ENCODE peak calls at places on chromosome 20, in six cellular contexts. B is spleen, K is prostate gland, G is tibial nerve, E is Peyer's patch, S is HCT116. D is an unnamed sample.

GRCh38 chr20:31606928-31607639 is 2.0 kb downstream of the ID1 start:
- DNase-seq in K (peak; percentile 28), B (no peak), E (peak; percentile 73), G (no peak), S (peak; percentile 93), D (no peak)

GRCh38 chr20:61274326-61274725 is 22.3 kb downstream of the CDH4 start:
- DNase-seq in B (no peak), G (no peak), E (no peak), K (no peak), S (no peak), D (no peak)

GRCh38 chr20:9886227-9886626 is 47.4 kb upstream of the PAK5 start:
- DNase-seq in B (no peak), S (no peak), K (no peak), E (no peak), G (no peak), D (no peak)

GRCh38 chr20:5885866-5886265 is 64.5 kb downstream of the TRMT6 start:
- DNase-seq in B (no peak), G (no peak), K (no peak), E (no peak), S (no peak), D (no peak)

GRCh38 chr20:19741914-19742313 is 16.1 kb upstream of the RIN2 start:
- DNase-seq in K (no peak), E (no peak), G (no peak), S (no peak), B (no peak), D (no peak)

GRCh38 chr20:63968928-63969760 is 586 bp downstream of the ZNF512B start:
- DNase-seq in G (no peak), B (peak; percentile 84), S (no peak), E (peak; percentile 65), K (no peak), D (peak; percentile 15)

GRCh38 chr20:57857969-57858368 is 148.2 kb upstream of the PMEPA1 start:
- DNase-seq in G (no peak), S (no peak), K (no peak), E (no peak), B (no peak), D (no peak)

GRCh38 chr20:2168946-2169345 is 67.3 kb downstream of the STK35 start:
- DNase-seq in B (no peak), K (no peak), G (no peak), S (no peak), E (no peak), D (no peak)

GRCh38 chr20:63696628-63697356 is at the start of gene TNFRSF6B:
- DNase-seq in B (peak; percentile 81), K (no peak), S (no peak), E (peak; percentile 56), G (no peak), D (no peak)

GRCh38 chr20:62995898-62996595 is 10.7 kb downstream of the BHLHE23 start:
- DNase-seq in K (no peak), S (no peak), B (no peak), E (no peak), G (no peak), D (no peak)

GRCh38 chr20:38763616-38764015 is 15.4 kb downstream of the ACTR5 start:
- DNase-seq in S (no peak), K (no peak), B (no peak), G (no peak), E (no peak), D (no peak)

GRCh38 chr20:25136643-25137559 is 55.0 kb upstream of the VSX1 start:
- DNase-seq in E (no peak), G (peak; percentile 36), S (peak; percentile 38), B (no peak), K (no peak), D (peak; percentile 23)

GRCh38 chr20:51902933-51903332 is 100.6 kb upstream of the SALL4 start:
- DNase-seq in B (no peak), G (no peak), E (no peak), S (no peak), K (no peak), D (no peak)

GRCh38 chr20:55514498-55514897 is 490.8 kb downstream of the CBLN4 start:
- DNase-seq in E (no peak), K (no peak), G (no peak), S (no peak), B (no peak), D (no peak)

GRCh38 chr20:15837563-15837962 is 735.7 kb downstream of the KIF16B start:
- DNase-seq in G (no peak), K (no peak), B (no peak), S (no peak), E (no peak), D (no peak)

GRCh38 chr20:41138527-41139226 is 1.3 kb downstream of the PLCG1 start:
- DNase-seq in G (no peak), B (no peak), S (no peak), K (no peak), E (peak; percentile 61), D (no peak)

GRCh38 chr20:38270869-38271608 is 10.5 kb upstream of the KIAA1755 start:
- DNase-seq in G (peak; percentile 66), B (no peak), S (peak; percentile 26), K (no peak), E (no peak), D (peak; percentile 58)

GRCh38 chr20:61166324-61166723 is 85.7 kb upstream of the CDH4 start:
- DNase-seq in E (no peak), B (no peak), G (no peak), K (no peak), S (no peak), D (no peak)

GRCh38 chr20:11094196-11094595 is 420.4 kb upstream of the JAG1 start:
- DNase-seq in S (no peak), E (no peak), G (no peak), B (no peak), K (no peak), D (no peak)

GRCh38 chr20:45359069-45359405 is 3.9 kb upstream of the SYS1 start:
- DNase-seq in B (no peak), E (no peak), S (no peak), G (peak; percentile 73), K (no peak), D (peak; percentile 81)

GRCh38 chr20:45308078-45308778 is at the start of gene MATN4:
- DNase-seq in B (no peak), G (no peak), K (peak; percentile 72), S (no peak), E (no peak), D (no peak)

GRCh38 chr20:20568604-20569205 is 143.7 kb downstream of the RALGAPA2 start:
- DNase-seq in B (no peak), G (no peak), K (no peak), S (no peak), E (no peak), D (peak; percentile 48)

GRCh38 chr20:47677314-47678129 is 107.8 kb downstream of the SULF2 start:
- DNase-seq in S (peak; percentile 51), B (peak; percentile 85), K (peak; percentile 46), G (no peak), E (peak; percentile 69), D (peak; percentile 56)

GRCh38 chr20:5919634-5920544 is 30.4 kb downstream of the TRMT6 start:
- DNase-seq in S (no peak), G (no peak), B (no peak), E (no peak), K (no peak), D (no peak)

GRCh38 chr20:33646191-33646590 is 15.9 kb upstream of the C20orf144 start:
- DNase-seq in S (no peak), B (no peak), E (no peak), G (no peak), K (no peak), D (no peak)

DNA sequence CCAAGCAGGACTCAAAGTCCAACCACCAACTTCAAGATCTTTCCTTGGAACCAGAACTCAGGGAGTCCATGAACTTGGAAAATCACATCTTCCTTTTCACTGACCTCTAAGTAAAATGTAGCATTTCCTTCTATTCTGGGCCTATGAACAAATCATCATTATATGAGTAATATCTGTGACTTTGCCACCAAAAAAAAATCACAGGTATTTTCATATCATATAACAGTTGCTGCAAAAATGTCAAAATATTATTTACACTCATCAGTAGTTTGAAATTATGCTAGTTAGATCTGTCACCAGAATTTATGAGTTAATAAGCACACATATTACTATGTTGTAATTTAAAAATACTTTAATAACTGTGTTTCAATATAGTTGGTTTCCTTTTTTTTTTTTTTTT is 27.3 kb upstream of the TLDC2 start:
- DNase-seq in E (no peak), K (no peak), G (no peak), B (no peak), S (no peak), D (no peak)
- H3K4me3 ChIP-seq in E (no peak overlapping the region), K (no peak overlapping the region), G (no peak overlapping the region), B (no peak overlapping the region), S (no peak overlapping the region), D (no peak overlapping the region)

DNA sequence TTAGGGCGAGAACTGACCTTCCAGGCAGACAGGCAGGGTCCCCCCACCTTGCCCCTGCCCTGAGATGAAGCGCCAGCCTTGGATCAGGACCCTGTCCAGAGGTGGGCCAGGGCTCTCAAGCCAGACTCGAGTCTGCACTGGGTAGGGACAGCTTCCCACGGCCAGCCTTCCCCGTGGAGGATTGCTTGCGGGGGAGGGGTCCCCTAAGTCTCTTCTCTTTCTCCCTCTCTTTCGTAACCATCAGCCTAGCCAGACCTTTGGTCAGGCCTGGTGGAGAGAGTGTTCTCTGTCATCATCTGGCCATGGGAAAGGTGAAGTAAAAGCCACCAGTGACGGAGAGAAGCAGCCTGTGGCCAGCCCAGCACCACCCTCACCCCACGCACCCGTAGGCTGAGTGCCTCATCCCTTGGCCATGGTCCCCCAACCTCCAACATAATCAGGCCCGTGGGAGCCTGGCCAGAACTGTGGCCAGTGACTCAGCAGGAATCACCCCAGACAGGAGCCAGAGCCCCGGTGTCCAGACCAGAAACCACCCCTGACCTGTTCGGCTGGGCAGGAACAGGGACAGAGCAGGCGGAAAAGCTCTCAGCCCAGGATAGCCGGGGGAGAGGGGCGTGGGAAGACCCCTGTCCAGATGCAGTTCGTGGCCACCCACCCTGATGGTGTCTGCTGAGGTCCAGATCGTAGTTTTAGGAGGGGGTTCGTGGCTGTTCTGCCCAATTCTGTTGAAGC is 47.1 kb downstream of the SNAI1 start:
- DNase-seq in G (peak; percentile 50), B (no peak), K (no peak), E (no peak), S (no peak), D (no peak)
- TF ChIP-seq POLR2A in G (no peak), B (no peak), K (no peak), E (no peak), S (no peak), D (no peak)

GRCh38 chr20:50664248-50664647 is 27.1 kb downstream of the RIPOR3 start:
- DNase-seq in S (no peak), B (no peak), G (no peak), E (no peak), K (no peak), D (no peak)

GRCh38 chr20:50658804-50659380 is 32.5 kb downstream of the RIPOR3 start:
- DNase-seq in E (no peak), G (no peak), B (no peak), S (no peak), K (no peak), D (peak; percentile 74)

GRCh38 chr20:50655325-50655880 is 35.9 kb downstream of the RIPOR3 start:
- DNase-seq in G (peak; percentile 76), S (no peak), K (no peak), B (no peak), E (no peak), D (peak; percentile 88)

GRCh38 chr20:50663095-50663821 is 28.1 kb downstream of the RIPOR3 start:
- DNase-seq in E (peak; percentile 72), K (no peak), G (no peak), S (peak; percentile 36), B (no peak), D (peak; percentile 62)

GRCh38 chr20:50659975-50660670 is 31.2 kb downstream of the RIPOR3 start:
- DNase-seq in E (no peak), S (no peak), K (no peak), G (no peak), B (no peak), D (no peak)
- H3K4me1 ChIP-seq in E (no peaks in the 10 kb centered on the region), S (peaks cover 44% of the 10 kb centered on the region), K (no peaks in the 10 kb centered on the region), G (peaks cover 8% of the 10 kb centered on the region), B (no peaks in the 10 kb centered on the region), D (peaks cover 58% of the 10 kb centered on the region)

GRCh38 chr20:4006640-4007039 is 8.7 kb downstream of the RNF24 start:
- DNase-seq in K (peak; percentile 73), G (no peak), E (no peak), S (no peak), B (no peak), D (peak; percentile 57)
- H3K4me3 ChIP-seq in K (no peak overlapping the region), G (no peak overlapping the region), E (no peak overlapping the region), S (no peak overlapping the region), B (no peak overlapping the region), D (no peak overlapping the region)